ENCODE peak calls at places on chromosomes 13 and 19, in four cellular contexts. L, B, Z and D are unnamed samples. For H3K4me1, the result is how much of the 10 kb centered on the place peaks cover.

GRCh38 chr19:10006335-10006708 is 4.0 kb downstream of the COL5A3 start:
- DNase-seq in L (peak), B (peak), Z (peak), D (peak)

GRCh38 chr13:23421596-23421995 is 11.9 kb downstream of the SACS start:
- DNase-seq in L (no peak), B (no peak), Z (no peak), D (no peak)

GRCh38 chr13:25678398-25678797 is 306.6 kb downstream of the ATP8A2 start:
- DNase-seq in L (no peak), B (peak), Z (no peak), D (no peak)

GRCh38 chr19:21158523-21159135 is 16.8 kb downstream of the ZNF431 start:
- DNase-seq in L (peak), B (no peak), Z (no peak), D (no peak)

GRCh38 chr13:41891119-41891518 is 69.8 kb downstream of the VWA8 start:
- DNase-seq in L (no peak), B (no peak), Z (no peak), D (no peak)

GRCh38 chr19:19459707-19460251 is 54.3 kb downstream of the GATAD2A start:
- DNase-seq in L (peak), B (peak), Z (peak), D (no peak)

GRCh38 chr13:104310861-104311260 is 1244.6 kb upstream of the SLC10A2 start:
- DNase-seq in L (no peak), B (no peak), Z (no peak), D (no peak)

GRCh38 chr19:17475541-17476115 is 5.3 kb downstream of the SLC27A1 start:
- DNase-seq in L (peak), B (peak), Z (peak), D (no peak)

GRCh38 chr13:61727714-61728275 is 312.1 kb upstream of the PCDH20 start:
- DNase-seq in L (peak), B (no peak), Z (no peak), D (no peak)

GRCh38 chr13:51221674-51222509 is at the start of gene FAM124A:
- DNase-seq in L (peak), B (peak), Z (peak), D (peak)

GRCh38 chr13:110258876-110259631 is 47.9 kb downstream of the COL4A1 start:
- DNase-seq in L (no peak), B (no peak), Z (no peak), D (no peak)

GRCh38 chr19:45955905-45956608 is 17.6 kb downstream of the NOVA2 start:
- DNase-seq in L (peak), B (peak), Z (peak), D (no peak)

GRCh38 chr13:69946443-69946955 is 161.1 kb upstream of the ATXN8OS start:
- DNase-seq in L (no peak), B (no peak), Z (no peak), D (no peak)

GRCh38 chr19:48271531-48272151 is 1.8 kb downstream of the ZNF114 start:
- DNase-seq in L (peak), B (peak), Z (peak), D (no peak)

GRCh38 chr19:18379803-18380747 is 5.9 kb upstream of the GDF15 start:
- DNase-seq in L (peak), B (peak), Z (peak), D (peak)

GRCh38 chr13:87676254-87677042 is 5.3 kb downstream of the SLITRK5 start:
- DNase-seq in L (no peak), B (no peak), Z (no peak), D (no peak)

GRCh38 chr13:87674143-87674772 is 3.1 kb downstream of the SLITRK5 start:
- DNase-seq in L (no peak), B (no peak), Z (no peak), D (no peak)

GRCh38 chr13:87677043-87677333 is 5.8 kb downstream of the SLITRK5 start:
- DNase-seq in L (no peak), B (no peak), Z (no peak), D (no peak)

GRCh38 chr13:87677334-87678234 is 6.4 kb downstream of the SLITRK5 start:
- DNase-seq in L (no peak), B (no peak), Z (no peak), D (no peak)

GRCh38 chr13:87675851-87676250 is 4.7 kb downstream of the SLITRK5 start:
- DNase-seq in L (no peak), B (no peak), Z (no peak), D (no peak)
- H3K4me1 ChIP-seq in L (under half), B (under half), Z (under half), D (under half)

GRCh38 chr13:101618440-101619187 is 166.1 kb downstream of the ITGBL1 start:
- DNase-seq in L (no peak), B (no peak), Z (no peak), D (no peak)
- H3K4me3 ChIP-seq in L (no peak), B (no peak), Z (no peak), D (no peak)

DNA sequence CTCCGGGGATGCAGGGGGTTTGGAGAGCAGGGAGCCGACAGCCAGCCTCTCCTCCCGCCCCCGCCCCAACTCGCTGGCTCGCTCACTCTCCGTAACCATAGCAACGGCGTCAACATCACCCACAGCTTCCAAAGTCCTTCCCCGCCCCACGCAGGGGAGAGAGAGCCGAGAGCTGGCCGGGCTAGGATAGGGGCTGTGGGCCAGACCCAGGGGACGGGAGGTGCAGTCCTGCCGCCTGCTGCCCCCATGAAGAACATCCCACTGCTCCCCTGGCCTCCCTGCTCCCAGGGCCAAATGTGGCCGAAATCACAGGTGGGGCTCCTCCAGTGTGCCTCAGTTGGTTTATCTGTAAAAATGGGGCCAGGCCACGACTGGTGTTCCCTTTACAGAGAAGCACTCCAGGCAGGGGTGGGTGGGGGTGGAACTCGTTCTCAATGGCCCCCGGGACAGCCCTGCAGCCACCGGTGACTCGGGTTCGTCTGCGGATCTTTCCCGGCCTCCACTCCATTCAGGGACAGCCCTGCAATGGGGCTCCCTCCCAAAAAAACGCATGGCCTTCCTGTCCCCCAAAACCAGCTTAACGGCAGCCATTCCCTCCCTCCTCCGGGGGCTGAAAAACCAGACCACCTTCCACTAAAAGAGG is 3.1 kb downstream of the KLF16 start:
- DNase-seq in L (peak), B (peak), Z (peak), D (peak)
- H3K4me1 ChIP-seq in L (under half), B (half or more), Z (under half), D (under half)

GRCh38 chr19:33865306-33865705 is 68.6 kb downstream of the KCTD15 start:
- DNase-seq in L (no peak), B (no peak), Z (no peak), D (no peak)

GRCh38 chr19:33868821-33869412 is 72.2 kb downstream of the KCTD15 start:
- DNase-seq in L (peak), B (peak), Z (peak), D (peak)

GRCh38 chr19:33866696-33867095 is 70.0 kb downstream of the KCTD15 start:
- DNase-seq in L (no peak), B (no peak), Z (no peak), D (no peak)

GRCh38 chr19:33871605-33872004 is 74.9 kb downstream of the KCTD15 start:
- DNase-seq in L (no peak), B (no peak), Z (no peak), D (no peak)

DNA sequence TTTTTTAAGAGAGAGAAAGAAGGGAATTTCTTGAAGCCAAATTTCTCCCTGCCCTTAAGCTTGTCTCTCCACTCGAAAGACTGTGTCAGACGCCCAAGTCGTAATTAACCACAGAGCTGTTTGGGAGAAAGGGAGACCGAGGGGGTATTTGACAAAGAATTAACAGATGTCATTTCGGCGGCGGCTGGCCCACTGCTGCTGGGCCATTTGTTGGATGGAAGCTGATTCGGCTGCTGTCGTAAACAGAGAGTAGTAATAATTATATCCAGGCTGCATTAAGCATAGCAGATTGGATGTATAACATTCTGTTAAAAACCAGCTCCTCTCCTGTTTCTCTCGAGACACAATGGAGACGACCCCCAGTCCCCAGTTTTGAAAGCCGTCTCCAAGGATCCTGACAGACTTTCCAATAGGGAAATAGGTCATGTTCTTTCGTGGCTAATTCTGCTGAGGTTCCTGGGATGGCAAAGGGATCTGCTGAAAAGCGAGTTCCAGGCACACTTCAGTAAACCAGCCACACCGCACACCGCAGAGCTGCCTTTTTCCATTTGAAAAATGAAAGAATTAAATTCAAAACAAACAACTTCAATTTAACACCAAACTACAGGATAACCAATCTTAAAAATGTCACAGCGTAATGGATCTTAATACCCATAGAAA is 71.5 kb downstream of the KCTD15 start:
- DNase-seq in L (peak), B (no peak), Z (no peak), D (no peak)
- H3K4me3 ChIP-seq in L (no peak), B (peak), Z (peak), D (no peak)

DNA sequence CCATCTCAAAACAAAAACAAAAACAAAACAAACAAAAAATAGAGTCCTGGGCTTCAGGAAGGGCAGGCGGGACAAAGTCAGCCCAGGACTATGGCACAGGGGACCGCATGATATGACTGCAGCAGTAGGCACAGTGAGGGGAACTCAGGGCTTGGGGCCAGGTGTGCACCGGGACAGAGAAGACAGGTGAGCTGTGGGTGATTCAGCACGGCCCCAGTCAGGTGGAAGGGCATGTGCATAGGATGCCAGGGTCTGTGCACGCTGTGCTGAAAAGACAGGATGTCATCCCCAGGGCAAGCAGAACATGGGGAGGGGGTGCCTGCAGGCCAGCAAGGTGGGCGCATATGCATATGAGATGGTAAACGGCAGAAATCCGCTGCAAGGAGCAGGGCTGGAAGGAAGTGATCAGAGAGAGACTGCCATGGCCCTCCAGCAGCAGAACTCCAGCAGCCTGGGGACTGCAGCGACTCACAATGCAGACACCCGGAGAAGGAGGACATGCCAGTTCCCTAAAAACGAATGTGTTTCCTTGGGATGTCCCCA is 15.0 kb downstream of the EPS15L1 start:
- DNase-seq in L (no peak), B (no peak), Z (no peak), D (no peak)
- H3K4me1 ChIP-seq in L (under half), B (half or more), Z (half or more), D (under half)

GRCh38 chr13:99971576-99972189 is at the start of gene ZIC5:
- DNase-seq in L (no peak), B (no peak), Z (no peak), D (no peak)
- H3K4me3 ChIP-seq in L (peak), B (peak), Z (peak), D (peak)

GRCh38 chr19:29662278-29662603 is 3.0 kb upstream of the PLEKHF1 start:
- DNase-seq in L (no peak), B (no peak), Z (no peak), D (no peak)
- H3K4me1 ChIP-seq in L (under half), B (under half), Z (under half), D (under half)